ENCODE peak calls at places on chromosome 2, in four cellular contexts. One of them, this sample, is unnamed.

GRCh38 chr2:102615620-102616436 is 3.5 kb upstream of the SLC9A2 start:
- DNase-seq in tibial nerve: peak; percentile 24
- DNase-seq in heart right ventricle: peak; percentile 7
- DNase-seq in K562: peak; percentile 80
- DNase-seq in this sample: peak; percentile 35

GRCh38 chr2:3670376-3670775 is 12.4 kb downstream of the ALLC start:
- DNase-seq in tibial nerve: no peak
- DNase-seq in heart right ventricle: no peak
- DNase-seq in K562: no peak
- DNase-seq in this sample: no peak

GRCh38 chr2:95043300-95043786 is 17.8 kb downstream of the MAL start:
- DNase-seq in tibial nerve: peak; percentile 14
- DNase-seq in heart right ventricle: peak; percentile 89
- DNase-seq in K562: no peak
- DNase-seq in this sample: peak; percentile 92

GRCh38 chr2:168212866-168213265 is 34.5 kb downstream of the STK39 start:
- DNase-seq in heart right ventricle: no peak
- DNase-seq in K562: no peak
- DNase-seq in tibial nerve: no peak
- DNase-seq in this sample: no peak

GRCh38 chr2:239157269-239157668 is 243.6 kb downstream of the HDAC4 start:
- DNase-seq in K562: no peak
- DNase-seq in heart right ventricle: no peak
- DNase-seq in tibial nerve: no peak
- DNase-seq in this sample: peak; percentile 8

GRCh38 chr2:75865083-75865482 is 154.4 kb upstream of the GCFC2 start:
- DNase-seq in tibial nerve: no peak
- DNase-seq in K562: no peak
- DNase-seq in heart right ventricle: no peak
- DNase-seq in this sample: no peak

GRCh38 chr2:95232232-95232631 is 24.9 kb downstream of the ZNF892 start:
- DNase-seq in K562: no peak
- DNase-seq in heart right ventricle: no peak
- DNase-seq in tibial nerve: no peak
- DNase-seq in this sample: no peak

GRCh38 chr2:46412010-46412409 is 67.4 kb upstream of the TMEM247 start:
- DNase-seq in K562: no peak
- DNase-seq in tibial nerve: no peak
- DNase-seq in heart right ventricle: no peak
- DNase-seq in this sample: no peak

GRCh38 chr2:37357053-37357452 is 12.6 kb downstream of the QPCT start:
- DNase-seq in tibial nerve: no peak
- DNase-seq in K562: no peak
- DNase-seq in heart right ventricle: no peak
- DNase-seq in this sample: no peak
- H3K4me1 ChIP-seq in tibial nerve: no peaks in the 10 kb centered on the region
- H3K4me1 ChIP-seq in K562: no peaks in the 10 kb centered on the region
- H3K4me1 ChIP-seq in heart right ventricle: peaks cover 11% of the 10 kb centered on the region
- H3K4me1 ChIP-seq in this sample: peaks cover 16% of the 10 kb centered on the region

DNA sequence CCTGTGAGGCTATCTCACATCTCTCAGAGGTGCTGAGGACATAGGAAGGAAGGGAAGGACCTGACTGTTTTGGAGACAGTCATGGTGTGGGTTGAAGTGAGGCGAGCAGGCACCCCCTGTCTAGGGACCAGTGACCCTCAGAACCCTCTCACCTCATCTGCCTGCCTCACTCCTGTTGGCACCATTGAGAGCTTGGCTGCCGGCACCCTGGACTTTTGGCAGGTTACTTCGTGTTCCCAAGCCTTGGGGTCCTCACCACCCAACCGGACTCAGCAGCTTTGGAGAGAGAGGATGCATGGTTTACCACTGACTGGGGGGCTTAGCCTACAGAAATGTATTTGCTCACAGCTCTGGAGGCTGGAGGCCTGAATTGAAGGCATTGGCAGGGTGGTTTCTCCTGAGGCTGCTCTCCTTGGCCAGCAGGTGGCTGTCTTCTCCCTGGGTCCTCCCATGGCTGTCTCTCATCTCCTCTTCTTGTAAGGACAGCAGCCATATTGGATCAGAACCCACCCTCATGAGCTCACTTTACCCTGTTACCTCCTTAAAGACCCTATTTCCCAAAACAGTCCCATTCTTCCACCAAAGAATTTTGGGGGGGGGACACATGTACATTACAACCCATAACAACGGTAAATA is 142.0 kb downstream of the TSN start:
- DNase-seq in K562: peak; percentile 69
- DNase-seq in heart right ventricle: no peak
- DNase-seq in tibial nerve: no peak
- DNase-seq in this sample: no peak
- TF ChIP-seq CTCF in K562: peak; percentile 73
- TF ChIP-seq CTCF in heart right ventricle: no peak
- TF ChIP-seq CTCF in tibial nerve: no peak
- TF ChIP-seq CTCF in this sample: peak; percentile 26

GRCh38 chr2:237894986-237895543 is 35.6 kb downstream of the RAMP1 start:
- DNase-seq in heart right ventricle: no peak
- DNase-seq in K562: no peak
- DNase-seq in tibial nerve: no peak
- DNase-seq in this sample: no peak

GRCh38 chr2:237894396-237894979 is 35.1 kb downstream of the RAMP1 start:
- DNase-seq in tibial nerve: no peak
- DNase-seq in K562: no peak
- DNase-seq in heart right ventricle: no peak
- DNase-seq in this sample: no peak

GRCh38 chr2:237892478-237892877 is 33.1 kb downstream of the RAMP1 start:
- DNase-seq in K562: no peak
- DNase-seq in tibial nerve: no peak
- DNase-seq in heart right ventricle: no peak
- DNase-seq in this sample: no peak

GRCh38 chr2:237895544-237896506 is 36.4 kb downstream of the RAMP1 start:
- DNase-seq in K562: no peak
- DNase-seq in heart right ventricle: peak; percentile 71
- DNase-seq in tibial nerve: no peak
- DNase-seq in this sample: peak; percentile 74

GRCh38 chr2:237892936-237893595 is 33.6 kb downstream of the RAMP1 start:
- DNase-seq in heart right ventricle: no peak
- DNase-seq in K562: no peak
- DNase-seq in tibial nerve: no peak
- DNase-seq in this sample: no peak
- H3K4me1 ChIP-seq in heart right ventricle: peaks cover 64% of the 10 kb centered on the region
- H3K4me1 ChIP-seq in K562: no peaks in the 10 kb centered on the region
- H3K4me1 ChIP-seq in tibial nerve: no peaks in the 10 kb centered on the region
- H3K4me1 ChIP-seq in this sample: peaks cover 60% of the 10 kb centered on the region

GRCh38 chr2:205685314-205686230 is 3.3 kb downstream of the NRP2 start:
- DNase-seq in heart right ventricle: no peak
- DNase-seq in K562: no peak
- DNase-seq in tibial nerve: no peak
- DNase-seq in this sample: no peak

GRCh38 chr2:205687018-205687956 is 5.0 kb downstream of the NRP2 start:
- DNase-seq in heart right ventricle: no peak
- DNase-seq in tibial nerve: no peak
- DNase-seq in K562: no peak
- DNase-seq in this sample: no peak

GRCh38 chr2:205688417-205689200 is 6.3 kb downstream of the NRP2 start:
- DNase-seq in K562: no peak
- DNase-seq in tibial nerve: no peak
- DNase-seq in heart right ventricle: no peak
- DNase-seq in this sample: no peak

GRCh38 chr2:205684871-205685313 is 2.6 kb downstream of the NRP2 start:
- DNase-seq in heart right ventricle: no peak
- DNase-seq in K562: no peak
- DNase-seq in tibial nerve: no peak
- DNase-seq in this sample: no peak

DNA sequence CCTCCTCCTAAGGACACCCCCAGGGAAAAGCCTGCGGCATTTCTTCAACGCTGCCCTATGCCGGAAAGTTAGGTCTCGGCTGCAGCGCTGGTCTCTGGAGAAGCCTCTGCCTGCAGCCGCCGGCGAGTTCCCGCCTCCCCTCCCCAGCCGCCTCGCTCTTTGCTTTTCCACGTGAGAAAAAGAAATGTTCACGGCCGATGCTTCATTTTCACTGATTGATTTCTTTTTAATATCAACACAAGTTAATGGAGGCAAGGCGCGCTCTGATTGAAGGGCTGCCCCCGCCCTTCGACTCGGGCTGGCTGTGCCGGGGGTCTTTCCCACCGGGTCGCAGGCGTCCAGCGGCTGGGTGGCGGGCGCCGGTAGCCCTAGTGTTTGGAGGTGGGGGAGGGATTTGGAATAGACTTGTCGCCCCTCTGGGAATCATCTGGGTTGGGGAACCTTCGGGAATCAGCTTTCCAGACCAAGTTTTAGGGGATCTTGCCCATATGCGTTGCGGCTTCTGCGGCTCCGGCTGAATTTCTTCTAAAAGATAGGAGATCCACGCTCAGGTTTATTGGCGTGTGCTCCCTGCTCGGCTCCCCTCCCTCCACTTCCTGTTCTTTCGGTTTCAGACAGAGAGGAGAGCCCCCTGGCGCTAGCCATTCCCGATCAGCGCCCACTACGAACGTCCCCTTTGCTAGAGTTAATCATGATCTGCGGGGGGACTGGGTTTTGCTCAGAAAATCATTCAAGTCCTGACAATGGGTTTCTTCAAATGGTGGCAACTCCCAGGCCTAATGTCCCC is 4.1 kb downstream of the NRP2 start:
- DNase-seq in heart right ventricle: no peak
- DNase-seq in K562: no peak
- DNase-seq in tibial nerve: no peak
- DNase-seq in this sample: no peak
- TF ChIP-seq CTCF in heart right ventricle: no peak
- TF ChIP-seq CTCF in K562: no peak
- TF ChIP-seq CTCF in tibial nerve: no peak
- TF ChIP-seq CTCF in this sample: no peak

DNA sequence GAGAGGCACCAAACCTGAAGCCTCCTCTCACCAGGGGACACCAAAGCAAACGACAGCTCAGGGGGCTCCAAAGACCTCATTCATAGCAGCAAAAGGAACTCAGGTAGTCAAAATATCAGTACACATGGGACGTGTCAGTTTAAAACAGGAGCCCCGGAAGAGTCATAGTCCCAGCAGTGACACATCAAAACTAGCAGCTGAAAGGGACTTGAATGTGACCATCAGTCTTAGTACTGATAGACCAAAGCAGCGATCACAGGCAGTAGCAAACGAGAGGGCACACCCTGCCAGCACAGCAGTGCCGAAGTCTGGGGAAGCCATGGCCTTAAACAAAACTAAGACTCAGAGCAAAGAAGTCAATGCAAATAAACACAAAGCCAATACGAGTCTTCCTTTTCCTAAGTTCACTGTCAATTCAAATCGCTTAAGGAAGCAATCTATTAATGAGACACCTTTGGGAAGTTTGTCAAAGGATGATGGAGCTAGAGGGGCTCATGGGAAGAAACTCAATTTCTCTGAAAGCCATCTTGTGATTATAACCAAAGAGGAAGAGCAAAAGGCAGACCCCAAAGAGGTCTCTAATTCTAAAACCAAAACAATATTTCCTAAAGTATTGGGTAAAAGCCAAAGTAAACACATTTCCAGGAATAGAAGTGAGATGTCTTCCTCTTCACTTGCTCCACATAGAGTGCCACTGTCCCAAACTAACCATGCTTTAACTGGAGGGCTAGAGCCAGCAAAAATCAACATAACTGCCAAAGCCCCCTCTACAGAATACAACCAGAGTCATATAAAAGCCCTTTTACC is 1.2 kb downstream of the GALNT5 start:
- DNase-seq in heart right ventricle: no peak
- DNase-seq in K562: peak; percentile 77
- DNase-seq in tibial nerve: no peak
- DNase-seq in this sample: no peak
- H3K4me1 ChIP-seq in heart right ventricle: peaks cover 26% of the 10 kb centered on the region
- H3K4me1 ChIP-seq in K562: peaks cover 26% of the 10 kb centered on the region
- H3K4me1 ChIP-seq in tibial nerve: no peaks in the 10 kb centered on the region
- H3K4me1 ChIP-seq in this sample: peaks cover 22% of the 10 kb centered on the region